ENCODE peak calls at places on chromosome 18, in six cellular contexts. N, R, P, U, F and T are unnamed samples.

GRCh38 chr18:7273301-7273911 is 42.5 kb downstream of the LRRC30 start:
- DNase-seq in P (no peak), U (peak), R (no peak), N (peak), F (peak), T (no peak)

GRCh38 chr18:46856975-46857374 is 60.3 kb downstream of the PIAS2 start:
- DNase-seq in F (no peak), N (no peak), R (no peak), P (no peak), U (no peak), T (no peak)

GRCh38 chr18:2903006-2903405 is 56.2 kb downstream of the EMILIN2 start:
- DNase-seq in R (no peak), P (no peak), N (peak), F (peak), U (peak), T (no peak)

GRCh38 chr18:394997-395383 is 105.5 kb downstream of the COLEC12 start:
- DNase-seq in F (no peak), N (peak), P (peak), R (no peak), U (no peak), T (no peak)

GRCh38 chr18:24964213-24964612 is 387.8 kb downstream of the ZNF521 start:
- DNase-seq in N (no peak), R (no peak), P (no peak), U (no peak), F (no peak), T (no peak)

GRCh38 chr18:45049548-45050307 is 369.0 kb downstream of the SETBP1 start:
- DNase-seq in P (no peak), F (no peak), N (no peak), R (no peak), U (no peak), T (peak)

GRCh38 chr18:12868576-12868975 is 15.5 kb downstream of the PTPN2 start:
- DNase-seq in P (no peak), R (no peak), U (no peak), N (no peak), F (no peak), T (no peak)

GRCh38 chr18:70289351-70290330 is 796 bp downstream of the SOCS6 start:
- DNase-seq in R (peak), U (no peak), F (peak), N (peak), P (no peak), T (peak)

GRCh38 chr18:45588831-45589558 is 26.3 kb upstream of the SLC14A2 start:
- DNase-seq in U (no peak), P (no peak), N (peak), R (no peak), F (no peak), T (no peak)

GRCh38 chr18:2683055-2683454 is 27.5 kb downstream of the SMCHD1 start:
- DNase-seq in U (no peak), R (no peak), N (no peak), P (no peak), F (no peak), T (no peak)

GRCh38 chr18:25734336-25734735 is 356.1 kb downstream of the SS18 start:
- DNase-seq in R (no peak), P (no peak), N (no peak), U (no peak), F (no peak), T (no peak)

GRCh38 chr18:51458861-51459260 is 261.4 kb upstream of the MEX3C start:
- DNase-seq in R (no peak), F (no peak), N (no peak), U (no peak), P (no peak), T (no peak)

GRCh38 chr18:50138181-50139064 is 56.5 kb downstream of the MYO5B start:
- DNase-seq in N (no peak), F (no peak), R (no peak), P (no peak), U (no peak), T (no peak)

GRCh38 chr18:8889479-8889878 is 184.1 kb downstream of the MTCL1 start:
- DNase-seq in N (no peak), P (no peak), U (no peak), F (no peak), R (no peak), T (no peak)

GRCh38 chr18:46340716-46341115 is 236.5 kb downstream of the HAUS1 start:
- DNase-seq in N (no peak), U (no peak), F (no peak), R (no peak), P (no peak), T (no peak)

GRCh38 chr18:31661965-31662364 is 22.4 kb downstream of the B4GALT6 start:
- DNase-seq in P (no peak), R (no peak), N (no peak), U (no peak), F (no peak), T (no peak)

GRCh38 chr18:67513285-67513684 is 3.2 kb downstream of the DSEL start:
- DNase-seq in N (peak), U (no peak), R (no peak), F (no peak), P (no peak), T (peak)

GRCh38 chr18:72107647-72108046 is 436.5 kb downstream of the CBLN2 start:
- DNase-seq in R (no peak), N (peak), P (no peak), U (no peak), F (no peak), T (peak)

GRCh38 chr18:48788378-48788777 is 162.4 kb downstream of the SMAD7 start:
- DNase-seq in F (no peak), U (peak), R (no peak), N (no peak), P (no peak), T (no peak)

GRCh38 chr18:74724186-74724585 is 126.5 kb downstream of the ZNF407 start:
- DNase-seq in R (no peak), U (no peak), N (no peak), F (no peak), P (no peak), T (no peak)

GRCh38 chr18:74081966-74082365 is 65.7 kb downstream of the FBXO15 start:
- DNase-seq in F (no peak), U (no peak), N (no peak), P (no peak), R (no peak), T (no peak)

GRCh38 chr18:30945769-30946168 is 96.8 kb downstream of the DSC3 start:
- DNase-seq in R (no peak), F (no peak), N (no peak), U (no peak), P (no peak), T (no peak)

GRCh38 chr18:39935598-39935997 is 2019.4 kb upstream of the PIK3C3 start:
- DNase-seq in F (no peak), R (no peak), P (no peak), N (no peak), U (no peak), T (no peak)

GRCh38 chr18:12904012-12904516 is 20.0 kb upstream of the PTPN2 start:
- DNase-seq in F (peak), P (no peak), N (no peak), U (no peak), R (no peak), T (no peak)

GRCh38 chr18:7116832-7117389 is 686 bp downstream of the LAMA1 start:
- DNase-seq in N (peak), P (no peak), F (peak), R (no peak), U (no peak), T (no peak)

GRCh38 chr18:31630549-31630948 is 38.9 kb downstream of the TTR start:
- DNase-seq in N (no peak), R (no peak), P (no peak), U (no peak), F (no peak), T (no peak)

GRCh38 chr18:21196426-21196825 is 45.6 kb upstream of the GREB1L start:
- DNase-seq in R (no peak), F (no peak), U (no peak), P (no peak), N (no peak), T (no peak)

GRCh38 chr18:13726972-13727331 is 479 bp downstream of the RNMT start:
- DNase-seq in R (no peak), N (peak), P (no peak), F (no peak), U (peak), T (peak)

GRCh38 chr18:9404565-9405060 is 70.0 kb downstream of the TWSG1 start:
- DNase-seq in F (no peak), N (no peak), U (no peak), R (no peak), P (no peak), T (no peak)

GRCh38 chr18:32772580-32773186 is at the start of gene KLHL14:
- DNase-seq in F (no peak), R (no peak), N (no peak), P (no peak), U (no peak), T (no peak)

GRCh38 chr18:12046046-12046750 is 47.4 kb upstream of the ANKRD62 start:
- DNase-seq in F (no peak), P (no peak), R (no peak), U (no peak), N (no peak), T (no peak)

GRCh38 chr18:40993363-40993762 is 961.7 kb upstream of the PIK3C3 start:
- DNase-seq in R (no peak), F (no peak), U (no peak), N (no peak), P (no peak), T (no peak)

GRCh38 chr18:48946329-48946835 is 4.4 kb downstream of the SMAD7 start:
- DNase-seq in P (peak), U (no peak), F (no peak), R (no peak), N (no peak), T (peak)

GRCh38 chr18:61713502-61713901 is 179.3 kb downstream of the RNF152 start:
- DNase-seq in N (no peak), U (no peak), F (no peak), R (no peak), P (no peak), T (no peak)

GRCh38 chr18:9742588-9743131 is 34.6 kb downstream of the RAB31 start:
- DNase-seq in N (no peak), F (no peak), P (no peak), R (no peak), U (peak), T (no peak)

GRCh38 chr18:55585586-55586521 is 2.1 kb downstream of the TCF4 start:
- DNase-seq in N (no peak), U (no peak), P (no peak), R (no peak), F (peak), T (peak)

GRCh38 chr18:37419272-37419671 is 146.3 kb downstream of the CELF4 start:
- DNase-seq in F (no peak), R (no peak), P (no peak), U (no peak), N (no peak), T (no peak)

GRCh38 chr18:2881490-2882195 is 34.8 kb downstream of the EMILIN2 start:
- DNase-seq in R (no peak), P (no peak), N (no peak), F (peak), U (peak), T (no peak)

GRCh38 chr18:36849288-36850011 is 20.5 kb downstream of the KIAA1328 start:
- DNase-seq in P (no peak), N (no peak), F (no peak), U (no peak), R (no peak), T (no peak)

GRCh38 chr18:56146565-56146964 is 491.8 kb downstream of the TXNL1 start:
- DNase-seq in P (no peak), R (no peak), U (no peak), F (no peak), N (no peak), T (no peak)